ENCODE peak calls at places on chromosomes 11 and 22, in five cellular contexts. A, V, X, Q and T are unnamed samples.
A peak's percentile ranks its signal among the peaks of the same experiment; 100 is the strongest.

GRCh38 chr11:17581732-17582053 is 34.6 kb downstream of the OTOG start:
- DNase-seq in X (no peak), V (no peak), Q (no peak), A (no peak), T (no peak)

GRCh38 chr11:295351-296205 is 3.7 kb downstream of the IFITM5 start:
- DNase-seq in Q (no peak), V (peak; percentile 11), X (no peak), A (no peak), T (no peak)

GRCh38 chr11:114195981-114196731 is 100.0 kb upstream of the NNMT start:
- DNase-seq in A (no peak), X (no peak), Q (no peak), V (peak; percentile 21), T (no peak)

GRCh38 chr22:35480627-35481565 is 59.7 kb upstream of the RASD2 start:
- DNase-seq in Q (no peak), A (no peak), V (no peak), X (no peak), T (peak; percentile 69)

GRCh38 chr11:65884716-65885092 is 3.6 kb downstream of the FIBP start:
- DNase-seq in A (peak; percentile 63), V (peak; percentile 84), Q (peak; percentile 78), X (peak; percentile 88), T (peak; percentile 84)

GRCh38 chr11:92978226-92979111 is 9.0 kb downstream of the MTNR1B start:
- DNase-seq in Q (no peak), A (no peak), X (no peak), V (no peak), T (peak; percentile 96)

GRCh38 chr11:131663403-131664200 is 293.2 kb downstream of the NTM start:
- DNase-seq in X (no peak), V (no peak), Q (no peak), A (no peak), T (no peak)

GRCh38 chr11:45715398-45715797 is 50.0 kb upstream of the CHST1 start:
- DNase-seq in A (no peak), X (no peak), V (no peak), Q (no peak), T (no peak)

GRCh38 chr11:70312401-70313357 is 42.2 kb downstream of the PPFIA1 start:
- DNase-seq in Q (no peak), V (no peak), X (no peak), A (no peak), T (no peak)

GRCh38 chr11:12723410-12724297 is 49.4 kb downstream of the TEAD1 start:
- DNase-seq in V (no peak), X (no peak), Q (peak; percentile 39), A (no peak), T (peak; percentile 96)

GRCh38 chr11:70111269-70112016 is 33.3 kb downstream of the ANO1 start:
- DNase-seq in V (no peak), A (peak; percentile 39), Q (no peak), X (peak; percentile 31), T (peak; percentile 93)

GRCh38 chr11:59668188-59668949 is 468 bp downstream of the PATL1 start:
- DNase-seq in X (peak; percentile 94), V (peak; percentile 56), Q (peak; percentile 46), A (peak; percentile 62), T (peak; percentile 68)

GRCh38 chr22:41048791-41049717 is 43.3 kb upstream of the EP300 start:
- DNase-seq in V (no peak), Q (peak; percentile 73), X (peak; percentile 74), A (peak; percentile 11), T (peak; percentile 73)

GRCh38 chr11:69636512-69636866 is 4.5 kb upstream of the CCND1 start:
- DNase-seq in X (peak; percentile 93), Q (peak; percentile 66), V (no peak), A (peak; percentile 38), T (peak; percentile 92)

GRCh38 chr22:37930270-37930951 is 23.0 kb downstream of the C22orf23 start:
- DNase-seq in A (no peak), V (no peak), X (peak; percentile 34), Q (no peak), T (no peak)

GRCh38 chr22:20741634-20742581 is 32.0 kb upstream of the SERPIND1 start:
- DNase-seq in V (peak; percentile 50), A (peak; percentile 32), Q (peak; percentile 34), X (peak; percentile 37), T (peak; percentile 59)

GRCh38 chr11:126348806-126349582 is 6.5 kb upstream of the ST3GAL4 start:
- DNase-seq in V (no peak), A (no peak), X (no peak), Q (peak; percentile 82), T (no peak)

GRCh38 chr11:10192036-10192435 is 102.0 kb downstream of the SBF2 start:
- DNase-seq in V (no peak), A (no peak), Q (no peak), X (no peak), T (no peak)

DNA sequence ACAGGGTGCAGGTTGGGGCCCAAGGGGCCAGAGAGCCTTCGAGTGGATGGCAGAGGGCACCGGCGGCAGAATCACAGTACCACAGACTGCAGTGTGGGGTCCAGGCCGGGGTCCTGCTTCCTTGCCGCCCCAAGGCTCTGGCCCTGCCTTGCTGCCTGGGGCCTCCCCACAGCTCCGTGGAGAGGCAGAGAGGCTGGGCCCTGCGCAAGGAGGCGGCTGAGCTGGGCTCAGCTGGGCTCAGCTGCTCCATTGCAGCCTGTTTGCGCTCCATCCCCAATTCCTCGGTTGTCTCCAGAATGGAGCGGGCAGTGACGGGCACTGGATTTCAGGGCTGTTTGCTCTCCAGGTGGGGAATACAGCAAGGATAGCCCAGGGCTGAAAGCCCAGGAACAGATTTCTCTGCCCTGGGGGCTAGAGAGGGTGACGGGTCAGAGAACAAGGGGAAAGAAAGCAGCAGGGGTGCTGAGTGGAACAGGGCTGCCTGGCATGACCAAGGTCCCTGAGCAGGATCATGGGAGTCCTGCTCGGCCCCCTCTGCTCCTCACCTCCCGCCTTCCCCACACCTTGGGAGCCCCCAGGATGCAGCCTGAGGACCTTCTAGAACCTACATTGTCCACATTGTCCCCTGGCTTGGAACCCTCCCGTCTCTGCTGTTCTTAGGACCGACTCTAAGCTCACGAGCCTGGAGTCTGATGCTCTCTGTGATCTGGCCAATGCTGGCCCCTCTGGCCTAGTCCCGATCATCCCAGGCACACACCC is 18.9 kb downstream of the MRGPRG start:
- DNase-seq in V (no peak), Q (no peak), A (no peak), X (no peak), T (no peak)
- H3K27me3 ChIP-seq in V (no peaks in the 10 kb centered on the region), Q (peaks cover 16% of the 10 kb centered on the region), A (peaks cover 36% of the 10 kb centered on the region), X (peaks cover 35% of the 10 kb centered on the region), T (peaks cover 19% of the 10 kb centered on the region)

GRCh38 chr11:6260207-6260726 is 629 bp downstream of the CCKBR start:
- DNase-seq in V (no peak), X (no peak), A (no peak), Q (no peak), T (no peak)
- H3K27me3 ChIP-seq in V (peaks cover 18% of the 10 kb centered on the region), X (peaks cover 68% of the 10 kb centered on the region), A (peaks cover 17% of the 10 kb centered on the region), Q (peaks cover 59% of the 10 kb centered on the region), T (peaks cover 73% of the 10 kb centered on the region)

GRCh38 chr22:43894122-43894521 is 2.3 kb upstream of the PNPLA5 start:
- DNase-seq in V (no peak), X (no peak), Q (no peak), A (no peak), T (no peak)
- H3K27me3 ChIP-seq in V (peaks cover 3% of the 10 kb centered on the region), X (peaks cover 55% of the 10 kb centered on the region), Q (peaks cover 16% of the 10 kb centered on the region), A (peaks cover 38% of the 10 kb centered on the region), T (peaks cover 49% of the 10 kb centered on the region)

DNA sequence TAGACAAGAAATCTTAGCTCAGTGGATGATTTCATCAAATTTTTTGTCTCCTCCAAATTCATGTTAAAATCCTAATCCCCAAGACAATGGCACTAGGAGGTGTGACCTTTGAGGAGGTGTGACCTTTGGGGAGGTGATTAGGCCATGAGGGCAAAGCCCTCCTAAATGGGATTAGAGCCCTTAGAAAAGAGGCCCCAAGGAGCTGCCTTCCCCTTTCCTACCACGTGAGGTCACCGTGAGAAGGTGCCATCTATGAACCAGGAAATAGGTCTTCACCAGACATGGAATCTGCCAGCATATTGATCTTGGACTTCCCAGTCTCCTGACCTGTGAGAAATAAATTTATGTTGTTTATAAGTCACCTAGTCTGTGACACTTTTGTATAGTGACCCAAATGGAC is 138.7 kb downstream of the TRIM29 start:
- DNase-seq in X (peak; percentile 54), Q (no peak), A (no peak), V (no peak), T (peak; percentile 17)
- H3K27me3 ChIP-seq in X (no peaks in the 10 kb centered on the region), Q (no peaks in the 10 kb centered on the region), A (no peaks in the 10 kb centered on the region), V (no peaks in the 10 kb centered on the region), T (peaks cover 14% of the 10 kb centered on the region)

GRCh38 chr22:29722151-29722550 is 2.3 kb downstream of the CABP7 start:
- DNase-seq in X (no peak), V (no peak), Q (no peak), A (no peak), T (no peak)

GRCh38 chr22:29723766-29724165 is 4.0 kb downstream of the CABP7 start:
- DNase-seq in Q (no peak), A (no peak), X (no peak), V (no peak), T (no peak)

GRCh38 chr22:29720824-29721323 is 1.1 kb downstream of the CABP7 start:
- DNase-seq in X (peak; percentile 40), V (no peak), Q (no peak), A (no peak), T (no peak)

GRCh38 chr22:29724843-29725242 is 5.0 kb downstream of the CABP7 start:
- DNase-seq in A (no peak), Q (no peak), X (no peak), V (no peak), T (no peak)

DNA sequence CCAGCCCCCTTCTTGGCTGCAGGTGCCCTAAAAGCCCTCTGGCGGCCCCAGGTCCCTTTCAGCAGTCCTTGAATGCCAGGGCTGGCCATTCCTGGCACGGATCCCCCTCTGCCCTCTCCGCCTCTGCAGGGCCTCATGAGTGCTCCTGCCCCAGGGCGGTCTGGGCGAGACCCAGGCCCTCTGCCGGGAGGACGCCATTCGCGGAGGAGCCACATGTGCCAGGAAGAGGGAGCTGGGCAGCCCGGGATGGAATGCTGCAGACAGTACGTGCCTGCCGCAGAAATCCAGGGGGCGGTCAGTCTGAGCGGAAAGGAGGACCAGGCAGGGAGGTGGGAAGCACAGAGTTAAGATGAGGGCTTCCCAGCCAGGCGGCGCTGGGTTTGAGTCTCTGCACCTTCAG is 2.8 kb downstream of the CABP7 start:
- DNase-seq in X (no peak), Q (no peak), V (no peak), A (no peak), T (no peak)
- H3K27me3 ChIP-seq in X (peaks cover 56% of the 10 kb centered on the region), Q (peaks cover 14% of the 10 kb centered on the region), V (peaks cover 6% of the 10 kb centered on the region), A (peaks cover 31% of the 10 kb centered on the region), T (peaks cover 43% of the 10 kb centered on the region)

DNA sequence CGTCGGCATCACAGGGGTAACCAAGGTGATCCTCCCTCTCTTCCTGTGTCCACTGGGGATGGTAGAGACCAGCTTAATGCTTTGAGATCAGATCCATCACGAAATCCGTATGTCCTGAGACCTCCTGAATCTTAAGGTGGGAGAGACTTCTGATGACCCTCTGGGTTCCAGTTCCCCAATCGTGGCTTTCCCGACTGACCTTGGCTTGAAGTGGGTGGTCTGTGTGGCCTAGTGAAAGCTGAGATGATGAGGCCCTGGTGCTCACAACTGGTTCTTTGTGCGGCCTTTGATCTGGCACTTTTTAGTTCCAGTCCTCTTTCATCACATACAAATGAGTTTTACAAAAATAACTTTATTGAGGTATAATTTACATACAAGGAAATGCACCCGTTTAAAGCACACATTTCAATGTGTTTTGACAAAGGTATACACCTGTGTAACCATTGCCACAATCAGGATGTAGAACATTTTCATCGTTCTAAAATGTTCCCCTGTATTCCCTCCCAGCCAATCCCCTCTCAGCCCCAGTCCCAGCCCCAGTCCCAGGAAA is 6.1 kb downstream of the MIAT start:
- DNase-seq in V (no peak), X (no peak), A (no peak), Q (no peak), T (no peak)
- H3K27me3 ChIP-seq in V (no peaks in the 10 kb centered on the region), X (no peaks in the 10 kb centered on the region), A (no peaks in the 10 kb centered on the region), Q (peaks cover 12% of the 10 kb centered on the region), T (no peaks in the 10 kb centered on the region)